ENCODE peak calls at places on chromosomes 7 and 10, in four cellular contexts. S is upper lobe of right lung, A is GM20000, M is AG09309. C is an unnamed sample.

GRCh38 chr10:46296629-46297275 is 10.0 kb downstream of the ANTXRL start:
- DNase-seq in A (no peak), S (peak; percentile 60), M (no peak), C (peak; percentile 20)

GRCh38 chr7:155349601-155350331 is 52.1 kb downstream of the INSIG1 start:
- DNase-seq in A (no peak), S (peak; percentile 68), M (no peak), C (peak; percentile 62)

GRCh38 chr7:44380831-44381493 is 55.6 kb upstream of the CAMK2B start:
- DNase-seq in A (no peak), M (no peak), S (no peak), C (peak; percentile 22)

GRCh38 chr7:155256761-155257481 is 40.8 kb upstream of the INSIG1 start:
- DNase-seq in A (no peak), S (no peak), M (no peak), C (no peak)

GRCh38 chr7:29005829-29006228 is 47.7 kb upstream of the TRIL start:
- DNase-seq in A (no peak), M (peak; percentile 18), S (no peak), C (no peak)

GRCh38 chr7:132979524-132979923 is 102.4 kb downstream of the CHCHD3 start:
- DNase-seq in A (no peak), S (no peak), M (no peak), C (no peak)

GRCh38 chr10:71750124-71750841 is 23.0 kb downstream of the VSIR start:
- DNase-seq in S (no peak), A (no peak), M (no peak), C (no peak)

GRCh38 chr7:156549636-156550035 is 90.9 kb upstream of the RNF32 start:
- DNase-seq in A (no peak), M (no peak), S (no peak), C (no peak)

GRCh38 chr10:33899578-33900531 is 565.4 kb upstream of the NRP1 start:
- DNase-seq in A (no peak), M (no peak), S (no peak), C (no peak)

GRCh38 chr7:149772236-149772820 is 1.1 kb downstream of the ZNF467 start:
- DNase-seq in M (no peak), S (peak; percentile 83), A (peak; percentile 59), C (no peak)

GRCh38 chr7:96061844-96062243 is 260.1 kb downstream of the SLC25A13 start:
- DNase-seq in S (no peak), A (no peak), M (no peak), C (no peak)

GRCh38 chr10:70145666-70146488 is 623 bp downstream of the TYSND1 start:
- DNase-seq in A (peak; percentile 91), S (peak; percentile 86), M (no peak), C (peak; percentile 83)
- TF ChIP-seq CTCF in A (peak; percentile 69), S (peak; percentile 61), M (peak; percentile 19), C (peak; percentile 78)

GRCh38 chr7:97872025-97872669 is at the start of gene ASNS:
- DNase-seq in A (peak; percentile 90), M (peak; percentile 71), S (peak; percentile 96), C (peak; percentile 91)
- TF ChIP-seq CTCF in A (no peak), M (peak; percentile 10), S (no peak), C (no peak)

DNA sequence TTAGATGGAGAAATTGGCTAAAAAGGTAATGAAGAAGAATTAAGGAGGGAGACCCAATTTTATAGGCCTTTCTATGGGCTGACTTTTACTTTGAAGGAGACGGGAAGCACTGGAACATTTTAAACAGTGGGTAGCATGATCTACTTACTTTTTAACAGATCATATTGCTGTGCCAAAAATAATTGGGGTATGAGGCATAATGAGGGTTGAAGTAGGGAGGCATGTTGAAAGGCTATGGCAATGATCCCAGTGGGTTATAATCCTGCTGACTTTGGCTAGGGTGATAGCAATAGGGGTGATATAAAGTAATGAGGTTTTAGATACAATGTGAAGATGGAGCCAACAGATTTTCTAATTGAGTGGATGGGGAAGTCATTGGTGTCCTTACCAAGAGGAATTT is 73.2 kb downstream of the GPR37 start:
- DNase-seq in M (no peak), S (no peak), A (no peak), C (no peak)
- TF ChIP-seq CTCF in M (no peak), S (no peak), A (no peak), C (no peak)

DNA sequence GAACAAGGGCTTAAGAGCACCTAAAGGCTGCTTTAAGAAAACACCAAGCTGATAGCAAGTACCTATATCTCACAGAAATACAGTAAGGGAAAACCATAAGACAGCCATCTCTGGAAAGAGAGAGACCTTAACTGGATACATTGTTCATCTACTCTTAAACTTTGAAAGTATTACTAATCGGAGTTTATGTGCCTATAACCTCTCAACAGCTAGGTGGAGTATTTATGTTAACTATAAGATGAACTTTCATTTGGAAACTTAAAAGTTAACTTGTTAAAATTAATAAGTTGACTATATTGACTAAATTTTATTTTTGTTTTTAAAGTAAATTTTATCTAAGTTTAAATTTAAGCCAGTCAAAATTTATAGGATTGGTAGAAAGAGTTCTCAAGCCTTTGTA is 90.6 kb downstream of the USP6NL start:
- DNase-seq in A (no peak), M (no peak), S (no peak), C (no peak)
- TF ChIP-seq CTCF in A (no peak), M (no peak), S (no peak), C (no peak)

GRCh38 chr10:121862624-121863023 is 65.2 kb downstream of the ATE1 start:
- DNase-seq in S (no peak), A (no peak), M (no peak), C (no peak)
- TF ChIP-seq CTCF in S (no peak), A (no peak), M (no peak), C (no peak)

DNA sequence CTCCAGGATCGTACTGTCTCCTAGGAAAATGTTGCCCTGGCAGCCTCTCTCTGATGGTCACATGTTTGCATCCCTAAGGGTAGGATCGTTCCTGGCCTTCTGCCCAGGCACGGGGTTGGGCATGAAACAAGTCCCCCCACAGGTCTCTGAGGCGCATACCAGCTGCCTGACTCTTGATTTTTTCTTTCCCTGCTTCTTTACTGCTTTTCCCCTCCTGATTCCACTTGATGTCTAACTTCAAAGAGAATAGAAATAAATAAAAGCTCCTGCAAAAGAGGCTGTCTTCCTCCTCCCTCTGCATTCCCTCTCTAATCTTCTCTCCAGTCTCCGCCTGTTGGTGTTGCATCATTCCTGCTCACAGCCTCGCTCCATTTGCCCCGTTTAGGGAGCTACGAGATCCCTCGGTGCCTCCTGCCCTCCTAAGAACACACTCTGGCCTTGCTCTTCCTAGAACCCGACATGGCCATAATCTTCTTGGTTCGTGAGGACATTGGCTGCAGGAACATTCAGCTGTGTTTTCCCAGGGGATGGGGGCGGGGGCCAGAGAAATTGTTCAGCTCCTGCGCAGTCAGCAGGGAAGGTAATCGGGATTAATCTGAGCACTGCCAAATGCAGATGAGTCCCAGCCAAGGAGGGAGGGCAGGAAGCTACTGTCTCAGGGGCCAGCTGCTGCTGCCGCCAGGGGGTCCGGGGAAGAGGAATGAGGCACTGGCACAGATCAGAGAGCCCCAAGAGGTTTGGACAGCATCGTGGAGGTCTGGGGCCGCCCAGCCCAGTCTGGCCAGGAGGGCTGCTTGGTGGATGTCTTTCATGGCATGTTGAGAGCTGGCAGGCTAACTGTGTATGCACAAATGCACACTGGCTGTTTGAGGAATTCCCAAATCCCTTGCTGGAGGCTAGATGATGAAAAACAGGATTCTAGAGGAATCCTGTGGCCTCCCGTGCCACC is 26.1 kb downstream of the LEP start:
- DNase-seq in M (peak; percentile 29), S (peak; percentile 63), A (no peak), C (no peak)
- TF ChIP-seq CTCF in M (peak; percentile 19), S (no peak), A (no peak), C (no peak)

DNA sequence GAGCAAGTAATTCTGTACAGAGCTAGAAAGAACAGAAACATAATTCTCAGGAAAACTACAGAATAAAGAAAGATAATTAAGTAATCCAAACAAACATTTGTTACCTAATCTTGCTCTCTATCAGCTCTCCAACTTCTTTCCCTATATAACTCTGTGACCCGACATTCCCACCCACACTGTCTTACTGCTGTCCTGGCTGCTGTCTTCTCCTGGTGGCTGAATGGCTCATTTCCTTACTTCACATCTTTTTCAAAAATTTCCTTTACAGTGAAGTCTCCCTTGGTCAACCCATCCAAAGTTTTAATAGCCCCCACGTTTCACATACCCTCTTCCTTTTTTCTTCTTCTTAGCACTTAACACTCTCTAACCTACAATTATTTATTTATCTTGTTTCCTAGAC is 64.0 kb downstream of the HYCC1 start:
- DNase-seq in M (no peak), S (no peak), A (no peak), C (no peak)
- TF ChIP-seq CTCF in M (peak; percentile 41), S (no peak), A (no peak), C (no peak)

GRCh38 chr7:15305002-15305600 is 256.7 kb downstream of the AGMO start:
- DNase-seq in A (peak; percentile 6), M (no peak), S (no peak), C (peak; percentile 4)
- TF ChIP-seq CTCF in A (peak; percentile 61), M (peak; percentile 88), S (peak; percentile 73), C (peak; percentile 39)

DNA sequence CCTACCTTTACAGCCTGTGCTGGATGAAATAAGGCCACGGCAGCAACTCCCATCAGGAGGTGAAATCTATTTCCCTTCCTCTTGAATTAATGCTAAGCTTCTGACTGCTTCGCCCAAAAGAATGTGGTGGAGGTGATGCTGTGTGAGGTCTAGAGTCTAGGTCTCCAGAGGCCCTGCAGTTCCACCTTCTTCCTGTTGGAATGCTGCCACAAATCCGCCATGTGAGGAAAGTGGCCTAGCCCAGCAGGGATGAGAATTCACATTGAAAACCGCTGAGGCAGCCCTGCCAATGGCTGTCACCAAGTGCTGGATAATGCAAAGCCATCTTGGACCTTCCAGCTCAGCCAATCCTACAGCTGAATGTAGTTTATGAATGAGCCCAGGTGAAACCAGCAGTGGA is 28.0 kb downstream of the RHOBTB1 start:
- DNase-seq in A (no peak), M (no peak), S (no peak), C (no peak)
- TF ChIP-seq CTCF in A (no peak), M (no peak), S (no peak), C (no peak)

C was measured in GM13976.